ENCODE peak calls at places on chromosomes 3 and 15, in six cellular contexts. G is activated naive CD8-positive, alpha-beta T cell treated with anti-CD3 and anti-CD28 coated beads, Interleukin-2, amount 10 ng/mL, durations not matched to agents 7 days and 5 days; M is CD4-positive, alpha-beta T cell; A is ovary; W is T-cell; S is AG20443. R is an unnamed sample.

GRCh38 chr15:55535436-55535835 is 27.4 kb upstream of the DNAAF4 start:
- DNase-seq in S (no peak), A (no peak), W (no peak), G (no peak), M (no peak), R (peak)

GRCh38 chr3:14432996-14433572 is 30.7 kb downstream of the SLC6A6 start:
- DNase-seq in S (no peak), W (no peak), A (no peak), M (no peak), G (no peak), R (no peak)

GRCh38 chr15:66886686-66887273 is 178.6 kb upstream of the SMAD3 start:
- DNase-seq in A (no peak), M (no peak), W (no peak), S (no peak), G (peak), R (no peak)

GRCh38 chr3:8738639-8739038 is 5.0 kb downstream of the CAV3 start:
- DNase-seq in W (no peak), G (no peak), M (no peak), S (no peak), A (no peak), R (no peak)

GRCh38 chr3:187165144-187165543 is 25.8 kb upstream of the RPL39L start:
- DNase-seq in G (no peak), A (no peak), S (peak), W (no peak), M (peak), R (peak)

GRCh38 chr15:71011503-71012155 is 103.6 kb upstream of the THSD4 start:
- DNase-seq in M (no peak), S (peak), G (no peak), A (no peak), W (no peak), R (no peak)

GRCh38 chr3:196524527-196524926 is 9.4 kb upstream of the SMCO1 start:
- DNase-seq in W (no peak), S (no peak), G (no peak), M (no peak), A (no peak), R (no peak)

GRCh38 chr3:157204431-157204830 is 44.5 kb upstream of the CCNL1 start:
- DNase-seq in W (no peak), A (no peak), S (peak), G (no peak), M (no peak), R (no peak)

GRCh38 chr3:109336272-109336957 is 931 bp downstream of the DPPA4 start:
- DNase-seq in W (no peak), S (peak), A (no peak), M (no peak), G (no peak), R (peak)

GRCh38 chr3:65811050-65811766 is 227.5 kb downstream of the MAGI1 start:
- DNase-seq in S (peak), G (no peak), A (no peak), M (no peak), W (no peak), R (no peak)

GRCh38 chr3:126897943-126898342 is 85.0 kb upstream of the PLXNA1 start:
- DNase-seq in M (no peak), A (no peak), W (no peak), G (no peak), S (no peak), R (no peak)

GRCh38 chr15:25690673-25691543 is 172.2 kb downstream of the ATP10A start:
- DNase-seq in W (no peak), A (no peak), M (no peak), S (peak), G (no peak), R (no peak)

GRCh38 chr15:94028121-94028520 is 203.2 kb upstream of the MCTP2 start:
- DNase-seq in M (no peak), G (no peak), A (no peak), W (no peak), S (no peak), R (no peak)

GRCh38 chr15:100759698-100760356 is 119.8 kb upstream of the ALDH1A3 start:
- DNase-seq in G (no peak), M (no peak), A (no peak), S (peak), W (no peak), R (no peak)

GRCh38 chr3:196493292-196493691 is 10.3 kb downstream of the RNF168 start:
- DNase-seq in G (no peak), W (no peak), S (no peak), A (no peak), M (no peak), R (no peak)

GRCh38 chr15:52652984-52653383 is 26.2 kb downstream of the ATOSA start:
- DNase-seq in S (peak), A (no peak), M (no peak), W (no peak), G (no peak), R (no peak)

GRCh38 chr3:194766845-194767244 is 81.2 kb downstream of the FAM43A start:
- DNase-seq in G (no peak), S (no peak), A (no peak), W (no peak), M (no peak), R (no peak)

GRCh38 chr3:77514766-77515165 is 474.9 kb downstream of the ROBO2 start:
- DNase-seq in M (no peak), S (no peak), W (no peak), A (no peak), G (no peak), R (no peak)

GRCh38 chr3:189824629-189825312 is 193.6 kb downstream of the TP63 start:
- DNase-seq in M (no peak), G (no peak), A (no peak), S (peak), W (no peak), R (no peak)

R was measured in activated gamma-delta T cell treated with Interleukin-2 at 50 U/mL for 16 hours.